ENCODE peak calls at places on chromosomes 2 and 18, in nine cellular contexts. V is Peyer's patch; J is stimulated activated CD4-positive, alpha-beta T cell treated with anti-CD3 and anti-CD28 coated beads, Interleukin-2, amount 100 ng/mL, for 24 hours; C is caudate nucleus; D is naive thymus-derived CD8-positive, alpha-beta T cell; H is T1000; X is right atrium auricular region; A is fibroblast of the conjunctiva; S is adrenal gland. L is an unnamed sample.

GRCh38 chr2:185700883-185701282 is 37.7 kb upstream of the FSIP2 start:
- DNase-seq in X (no peak), D (no peak), V (no peak), C (no peak), J (no peak), A (no peak), H (no peak), S (no peak), L (no peak)

GRCh38 chr18:51621103-51621969 is 423.9 kb upstream of the MEX3C start:
- DNase-seq in S (peak; percentile 61), H (no peak), J (no peak), A (peak; percentile 12), D (no peak), V (no peak), C (peak; percentile 39), X (no peak), L (peak; percentile 79)

GRCh38 chr18:36518839-36519238 is 221.3 kb downstream of the FHOD3 start:
- DNase-seq in C (no peak), A (no peak), H (no peak), S (peak; percentile 35), J (no peak), D (no peak), X (no peak), V (no peak), L (no peak)

GRCh38 chr2:183059561-183059960 is 19.0 kb upstream of the DUSP19 start:
- DNase-seq in A (peak; percentile 61), C (no peak), S (no peak), V (no peak), X (no peak), H (no peak), D (no peak), J (no peak), L (no peak)

GRCh38 chr2:141021611-141022010 is 1109.2 kb downstream of the LRP1B start:
- DNase-seq in A (no peak), S (no peak), V (no peak), D (no peak), X (no peak), J (no peak), C (no peak), H (no peak), L (no peak)

GRCh38 chr2:186129767-186130581 is 356.1 kb upstream of the ZC3H15 start:
- DNase-seq in S (no peak), J (no peak), A (peak; percentile 18), D (no peak), H (no peak), C (no peak), V (no peak), X (no peak), L (no peak)

GRCh38 chr2:42663106-42663755 is 94.8 kb downstream of the MTA3 start:
- DNase-seq in J (peak; percentile 55), S (peak; percentile 84), A (peak; percentile 72), V (peak; percentile 55), D (peak; percentile 46), H (peak; percentile 20), C (peak; percentile 25), X (peak; percentile 59), L (peak; percentile 75)

GRCh38 chr2:45957533-45958227 is 306.2 kb downstream of the PRKCE start:
- DNase-seq in X (no peak), C (no peak), S (no peak), A (no peak), H (no peak), V (no peak), J (no peak), D (no peak), L (no peak)

GRCh38 chr2:173760553-173760952 is 204.6 kb downstream of the SP3 start:
- DNase-seq in A (peak; percentile 3), J (no peak), H (no peak), D (no peak), V (no peak), S (no peak), C (no peak), X (no peak), L (no peak)

GRCh38 chr2:96530144-96530430 is 6.5 kb upstream of the ARID5A start:
- DNase-seq in S (no peak), X (no peak), C (no peak), V (no peak), A (no peak), H (no peak), D (no peak), J (no peak), L (no peak)

GRCh38 chr2:67871696-67872320 is 191.0 kb downstream of the C1D start:
- DNase-seq in D (no peak), C (no peak), S (no peak), V (no peak), A (no peak), H (peak; percentile 35), J (no peak), X (no peak), L (no peak)

GRCh38 chr2:219658447-219658846 is 31.0 kb downstream of the SLC4A3 start:
- DNase-seq in H (no peak), V (no peak), J (no peak), D (no peak), A (no peak), S (no peak), C (no peak), X (no peak), L (no peak)

GRCh38 chr2:161306919-161307318 is 1.3 kb upstream of the PSMD14 start:
- DNase-seq in V (no peak), J (no peak), D (no peak), X (no peak), C (no peak), S (no peak), A (no peak), H (no peak), L (no peak)

GRCh38 chr18:23761941-23762340 is 72.7 kb downstream of the LAMA3 start:
- DNase-seq in H (no peak), S (no peak), A (no peak), J (no peak), V (no peak), D (no peak), C (no peak), X (no peak), L (no peak)

GRCh38 chr2:41972819-41973218 is 75.0 kb upstream of the PKDCC start:
- DNase-seq in V (no peak), X (no peak), D (no peak), S (no peak), H (no peak), C (no peak), J (no peak), A (no peak), L (no peak)

GRCh38 chr18:57589162-57589561 is 2.7 kb upstream of the FECH start:
- DNase-seq in S (no peak), A (no peak), X (no peak), C (no peak), J (no peak), D (no peak), V (no peak), H (no peak), L (no peak)

GRCh38 chr2:55048925-55049793 is 1.1 kb downstream of the RTN4 start:
- DNase-seq in D (peak; percentile 55), V (peak; percentile 90), C (peak; percentile 83), H (peak; percentile 27), S (peak; percentile 90), A (peak; percentile 58), J (peak; percentile 66), X (peak; percentile 92), L (peak; percentile 96)

GRCh38 chr2:59803586-59803985 is 749.9 kb downstream of the BCL11A start:
- DNase-seq in V (no peak), C (no peak), S (peak; percentile 18), X (no peak), D (no peak), A (no peak), H (no peak), J (no peak), L (no peak)